ENCODE peak calls at places on chromosomes 4 and X, in seven cellular contexts. J, C, D, Z, F, M and Y are unnamed samples.

GRCh38 chr4:150078041-150078995 is at the start of gene DCLK2:
- DNase-seq in J (peak), C (peak), D (peak), Z (peak), F (peak), M (peak), Y (no peak)

GRCh38 chr4:172601195-172601594 is 567.4 kb upstream of the GALNT7 start:
- DNase-seq in J (no peak), C (peak), D (no peak), Z (no peak), F (no peak), M (no peak), Y (no peak)

GRCh38 chrX:63889001-63889400 is 104.0 kb upstream of the ARHGEF9 start:
- DNase-seq in J (no peak), C (no peak), D (no peak), Z (no peak), F (no peak), M (no peak), Y (peak)

GRCh38 chr4:128288689-128289106 is 1.1 kb upstream of the PGRMC2 start:
- DNase-seq in J (no peak), C (peak), D (no peak), Z (no peak), F (no peak), M (no peak), Y (no peak)

GRCh38 chrX:13110427-13111324 is 66.3 kb upstream of the FAM9C start:
- DNase-seq in J (no peak), C (peak), D (peak), Z (peak), F (peak), M (no peak), Y (no peak)

GRCh38 chr4:179097741-179098140 is 1655.5 kb upstream of the AGA start:
- DNase-seq in J (no peak), C (peak), D (no peak), Z (no peak), F (no peak), M (no peak), Y (no peak)

GRCh38 chr4:86181585-86181984 is 178.3 kb downstream of the MAPK10 start:
- DNase-seq in J (no peak), C (no peak), D (no peak), Z (no peak), F (no peak), M (no peak), Y (no peak)

GRCh38 chr4:77669911-77670590 is 64.4 kb downstream of the CXCL13 start:
- DNase-seq in J (no peak), C (no peak), D (no peak), Z (no peak), F (no peak), M (no peak), Y (no peak)

GRCh38 chrX:130100180-130100579 is 10.1 kb downstream of the ELF4 start:
- DNase-seq in J (peak), C (no peak), D (peak), Z (no peak), F (no peak), M (no peak), Y (no peak)

GRCh38 chr4:825969-826330 is at the start of gene CPLX1:
- DNase-seq in J (peak), C (peak), D (no peak), Z (peak), F (no peak), M (no peak), Y (no peak)

DNA sequence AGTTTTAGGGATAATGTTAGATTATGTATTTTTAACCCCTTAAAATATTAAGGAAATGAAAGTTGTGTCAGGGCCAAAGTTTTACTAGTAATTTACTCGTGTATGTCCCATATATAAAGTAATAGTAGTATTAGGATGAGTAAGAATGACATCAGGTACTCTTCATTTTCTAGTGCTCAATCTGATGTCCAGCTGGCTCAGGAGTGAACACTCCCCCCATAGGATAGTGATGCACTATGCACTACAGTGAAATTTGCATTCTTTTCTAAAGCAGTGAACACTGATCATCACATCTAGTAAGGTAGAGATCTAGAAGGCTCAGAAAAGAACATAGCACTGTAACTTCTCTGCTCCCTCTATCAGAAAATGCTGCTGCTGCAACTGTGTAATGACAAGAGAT is 409.7 kb downstream of the GLUD2 start:
- DNase-seq in J (no peak), C (no peak), D (no peak), Z (no peak), F (no peak), M (no peak), Y (no peak)
- H3K27ac ChIP-seq in J (no peak), C (no peak), D (no peak), Z (no peak), F (no peak), M (no peak), Y (no peak)

DNA sequence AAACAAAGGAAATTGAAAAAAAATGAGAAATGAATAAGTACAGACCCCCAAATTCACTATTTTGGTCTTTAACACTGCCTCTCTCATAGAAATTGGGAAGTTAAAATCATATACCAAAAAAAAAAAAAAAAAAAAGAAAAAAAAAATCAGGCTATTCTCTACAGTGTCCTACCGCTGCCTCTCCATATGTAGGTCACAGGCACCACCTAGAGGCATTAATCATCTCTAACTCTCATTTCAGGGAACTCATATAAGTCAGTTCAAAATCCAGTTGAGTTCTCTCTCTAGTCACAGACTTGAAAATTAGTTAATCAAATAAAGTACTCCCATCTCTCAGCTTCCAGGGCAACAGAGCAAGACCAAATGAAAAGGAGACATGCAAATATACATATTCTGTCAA is 47.9 kb downstream of the COX18 start:
- DNase-seq in J (peak), C (peak), D (no peak), Z (peak), F (peak), M (no peak), Y (peak)
- TF ChIP-seq CTCF in J (peak), C (peak), D (no peak), Z (peak), F (peak), M (peak), Y (peak)

GRCh38 chr4:185726931-185727330 is 85.1 kb downstream of the SORBS2 start:
- DNase-seq in J (no peak), C (no peak), D (peak), Z (no peak), F (no peak), M (no peak), Y (no peak)

GRCh38 chr4:185721949-185722316 is 90.1 kb downstream of the SORBS2 start:
- DNase-seq in J (no peak), C (no peak), D (no peak), Z (no peak), F (no peak), M (no peak), Y (no peak)

GRCh38 chr4:185721190-185721948 is 90.6 kb downstream of the SORBS2 start:
- DNase-seq in J (no peak), C (no peak), D (no peak), Z (no peak), F (no peak), M (no peak), Y (no peak)

GRCh38 chr4:185719493-185719843 is 92.5 kb downstream of the SORBS2 start:
- DNase-seq in J (no peak), C (no peak), D (no peak), Z (no peak), F (no peak), M (no peak), Y (no peak)

DNA sequence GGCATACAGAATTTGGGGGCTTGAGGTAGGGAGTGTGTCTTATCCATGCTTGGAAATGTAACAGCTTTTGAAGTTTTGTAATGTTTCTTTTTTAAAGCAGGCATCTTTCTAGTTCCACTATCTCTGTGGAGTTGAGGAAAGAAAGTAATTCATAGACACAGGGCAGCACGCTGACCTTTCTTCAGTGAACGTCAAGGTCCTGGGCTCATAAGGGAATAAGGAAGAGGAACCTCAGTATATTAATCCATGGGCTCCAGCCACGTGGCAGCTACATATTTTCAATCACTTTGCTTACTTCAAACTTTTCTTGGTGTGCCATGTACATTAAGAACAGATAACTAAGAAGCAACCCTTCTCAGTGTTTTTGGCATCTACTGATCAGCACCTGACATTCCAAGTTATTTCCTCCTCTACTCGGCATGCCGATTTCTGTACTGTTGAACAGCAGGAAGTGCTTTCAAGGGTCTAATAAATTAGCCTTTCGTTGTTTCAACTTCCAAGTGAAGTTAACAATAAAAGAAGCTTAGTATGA is 88.3 kb downstream of the SORBS2 start:
- DNase-seq in J (no peak), C (no peak), D (no peak), Z (no peak), F (no peak), M (no peak), Y (no peak)
- TF ChIP-seq POLR2AphosphoS5 in J (no peak), C (no peak), D (no peak), Z (no peak), F (no peak), M (no peak), Y (no peak)

DNA sequence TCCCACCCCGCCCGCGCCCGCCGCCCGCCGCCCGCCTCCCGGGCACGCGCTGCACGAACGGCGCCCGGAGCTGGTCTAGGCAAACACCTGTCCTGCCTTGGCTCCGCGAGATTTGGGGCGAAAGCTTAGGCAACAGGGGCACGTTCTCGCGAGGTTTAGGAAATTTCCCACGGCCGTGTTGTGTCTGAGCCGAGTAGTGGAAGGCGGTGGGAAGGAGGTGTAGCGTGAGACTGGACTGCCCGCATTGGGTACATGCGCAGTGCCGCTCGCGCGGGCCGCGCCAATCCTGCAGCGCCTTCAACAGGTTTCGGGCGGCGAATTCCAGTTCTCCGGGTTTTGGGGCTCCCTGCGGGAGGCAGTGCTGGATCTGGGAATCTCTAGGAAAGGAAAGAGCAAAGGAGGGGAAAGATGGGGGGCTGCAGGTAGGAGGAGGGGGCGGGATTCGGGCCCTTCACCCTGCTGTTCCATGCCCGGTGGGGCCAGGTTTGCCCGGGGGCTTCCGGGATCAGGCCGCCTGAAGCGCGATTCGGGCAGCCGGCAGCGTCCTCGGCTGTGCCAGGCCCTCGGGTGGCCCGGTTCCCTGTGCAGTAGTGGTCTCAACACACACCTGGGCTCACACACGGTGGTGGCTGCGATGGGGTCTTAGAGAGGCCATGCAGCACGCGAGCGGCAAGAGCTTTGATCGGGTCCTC is 1.2 kb upstream of the RBPJ start:
- DNase-seq in J (peak), C (peak), D (peak), Z (peak), F (peak), M (peak), Y (peak)
- H3K27ac ChIP-seq in J (peak), C (peak), D (peak), Z (peak), F (peak), M (peak), Y (peak)

DNA sequence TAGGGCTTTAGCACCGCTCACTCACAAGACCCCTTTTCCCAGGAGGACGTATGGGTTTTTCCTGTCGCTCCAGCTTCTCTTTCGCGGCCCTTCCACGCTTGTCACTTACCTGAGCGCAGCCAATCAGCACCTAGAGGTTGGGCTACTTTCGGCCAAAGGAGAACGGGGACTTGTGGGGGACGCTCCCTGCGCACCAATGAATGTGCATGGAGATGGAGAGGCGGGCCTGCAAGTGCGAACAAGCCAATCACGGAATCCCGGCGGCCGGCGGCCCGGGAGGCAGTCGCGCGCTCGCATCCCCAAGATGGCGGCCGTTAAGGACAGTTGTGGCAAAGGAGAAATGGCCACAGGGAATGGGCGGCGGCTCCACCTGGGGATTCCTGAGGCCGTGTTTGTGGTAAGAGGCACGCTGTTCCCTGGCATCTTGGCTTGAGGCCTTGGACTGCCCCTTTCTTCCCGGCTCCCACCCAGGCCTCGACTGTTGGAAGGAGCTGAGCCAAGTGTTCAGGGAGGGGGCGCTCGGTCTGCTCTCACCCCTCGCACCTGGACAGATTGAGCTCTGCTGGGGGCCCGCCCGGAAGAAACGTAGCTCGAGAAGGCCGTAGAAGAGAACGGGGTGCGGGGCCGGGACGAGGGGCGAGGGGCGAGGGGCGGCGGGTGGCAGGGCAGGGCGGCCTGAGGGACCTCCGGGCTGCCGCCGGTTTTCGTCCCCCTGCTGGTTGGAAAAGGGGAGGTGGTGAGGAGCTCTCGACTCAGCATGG is at the start of gene VBP1:
- DNase-seq in J (peak), C (peak), D (peak), Z (peak), F (peak), M (peak), Y (peak)
- TF ChIP-seq CTCF in J (peak), C (peak), D (peak), Z (peak), F (peak), M (no peak), Y (peak)

DNA sequence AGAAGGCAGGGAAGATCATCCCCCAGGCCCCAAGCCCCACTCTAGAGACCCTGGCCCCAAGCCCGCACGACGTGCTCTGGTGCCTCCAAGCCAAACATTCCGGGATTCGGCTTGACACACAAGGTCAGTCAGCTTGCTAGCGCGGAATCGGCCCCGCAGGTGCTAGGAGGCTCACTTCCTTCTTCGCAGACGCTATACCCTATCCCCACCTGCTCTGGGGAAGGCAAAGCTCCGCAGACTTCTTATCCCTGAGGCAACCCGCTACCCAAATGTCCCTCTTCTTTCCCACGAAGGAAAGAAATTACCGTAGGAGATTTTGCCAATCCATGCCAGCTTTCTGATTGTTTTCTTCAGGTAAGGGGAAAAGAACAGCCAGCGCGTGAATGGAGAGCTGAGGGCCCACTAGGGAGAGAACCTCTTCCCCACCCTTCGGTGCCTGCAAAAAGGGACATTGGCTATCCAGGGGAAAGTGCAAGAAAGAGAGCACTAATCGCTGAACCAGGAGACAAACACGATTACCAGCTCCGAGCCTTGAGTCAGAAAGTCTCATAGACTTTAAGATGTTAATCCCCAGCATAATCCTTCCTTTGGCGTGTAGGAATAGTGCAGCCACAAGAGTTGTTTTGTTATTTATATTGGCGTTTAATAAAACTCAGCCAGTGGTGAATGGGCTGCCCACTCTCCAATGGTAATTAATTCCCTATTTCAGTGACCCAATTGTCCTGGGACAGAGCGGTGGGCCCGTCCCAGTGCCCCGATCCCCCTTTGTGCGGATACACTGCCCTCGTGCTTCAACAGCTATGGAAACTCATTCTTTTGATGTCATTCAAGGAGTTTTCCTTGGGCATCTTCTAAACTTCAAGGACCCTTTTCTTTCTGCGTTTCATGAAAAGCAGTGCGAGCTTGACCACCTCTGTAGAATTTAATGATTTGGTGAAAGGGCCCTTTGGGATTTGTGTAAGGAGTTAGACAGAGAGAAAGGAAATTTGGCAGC is 5.4 kb upstream of the NEUROG2 start:
- DNase-seq in J (no peak), C (peak), D (no peak), Z (no peak), F (no peak), M (no peak), Y (no peak)
- TF ChIP-seq POLR2AphosphoS5 in J (no peak), C (no peak), D (no peak), Z (no peak), F (no peak), M (no peak), Y (no peak)

GRCh38 chrX:134821370-134821769 is 163.1 kb upstream of the PLAC1 start:
- DNase-seq in J (no peak), C (peak), D (no peak), Z (no peak), F (no peak), M (no peak), Y (no peak)

DNA sequence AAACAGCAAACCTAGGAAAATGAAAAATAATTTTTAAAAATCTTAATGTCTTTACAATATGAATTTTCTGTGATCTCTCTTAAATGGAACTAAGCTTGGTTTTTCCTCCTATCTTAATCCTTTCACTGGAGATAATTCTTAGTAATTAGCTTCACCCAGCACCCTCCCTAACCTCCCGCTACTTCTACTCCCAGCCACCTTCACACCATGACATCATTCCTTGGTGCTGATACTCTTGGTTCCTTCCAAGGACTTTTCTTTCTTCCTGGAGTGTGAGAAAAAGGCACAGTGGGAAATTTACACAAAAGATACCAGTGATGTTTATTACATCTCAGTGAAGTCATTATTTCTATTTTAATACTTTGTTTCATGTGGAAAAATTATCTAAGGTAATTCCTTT is 163.6 kb upstream of the PLAC1 start:
- DNase-seq in J (no peak), C (no peak), D (no peak), Z (no peak), F (no peak), M (no peak), Y (no peak)
- H3K27ac ChIP-seq in J (no peak), C (no peak), D (no peak), Z (peak), F (no peak), M (no peak), Y (no peak)

GRCh38 chr4:129394635-129395034 is 298.7 kb downstream of the C4orf33 start:
- DNase-seq in J (no peak), C (no peak), D (no peak), Z (no peak), F (no peak), M (no peak), Y (no peak)
- TF ChIP-seq CTCF in J (no peak), C (no peak), D (no peak), Z (no peak), F (no peak), M (no peak), Y (no peak)

DNA sequence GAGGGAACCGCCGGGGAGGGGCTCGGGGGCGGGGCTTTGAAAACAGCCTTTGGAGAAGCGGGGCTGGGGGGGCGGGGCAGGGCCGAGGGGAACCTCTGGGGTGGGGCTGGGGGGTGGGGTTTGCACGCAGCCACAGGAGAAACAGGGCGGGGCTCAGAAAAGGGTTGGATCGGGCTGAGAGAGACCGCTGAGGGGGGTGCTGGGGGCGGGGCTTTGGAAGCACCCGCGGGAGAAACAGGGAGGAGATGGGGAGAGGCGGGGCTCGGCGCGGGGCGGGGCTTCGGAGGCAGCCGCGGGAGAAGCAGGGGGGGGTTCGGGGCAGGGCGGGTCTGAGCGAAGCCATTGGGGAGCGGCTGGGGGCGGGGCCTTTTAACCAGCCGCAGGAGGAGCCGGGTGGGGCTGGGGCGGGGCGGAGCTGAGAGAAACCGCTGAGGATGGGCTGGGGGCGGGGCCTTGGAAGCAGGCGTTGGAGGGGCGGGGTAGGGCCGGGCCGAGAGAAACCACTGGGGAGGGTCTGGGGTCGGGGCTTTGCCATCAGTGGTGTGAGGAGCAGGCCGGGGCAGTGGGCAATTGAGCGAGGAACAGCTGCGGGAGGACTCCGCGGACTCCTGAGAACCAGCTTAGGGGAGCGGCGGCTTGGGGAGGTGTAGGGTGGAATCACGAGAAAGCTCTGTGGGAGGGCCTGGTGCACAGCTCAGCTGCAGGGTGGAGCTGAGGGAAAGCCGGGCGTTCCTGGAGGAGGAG is 1.2 kb upstream of the EOLA2 start:
- DNase-seq in J (peak), C (peak), D (peak), Z (peak), F (peak), M (peak), Y (no peak)
- TF ChIP-seq POLR2AphosphoS5 in J (no peak), C (no peak), D (peak), Z (peak), F (no peak), M (peak), Y (no peak)